ENCODE peak calls at places on chromosomes 11 and 22, in four cellular contexts. O is H1, M is GM12878, F is HepG2. D is an unnamed sample. For H3K4me1, the result is how much of the 10 kb centered on the place peaks cover.

GRCh38 chr11:43382614-43383013 is 23.9 kb downstream of the TTC17 start:
- DNase-seq in O (no peak), M (no peak), F (no peak), D (no peak)

GRCh38 chr11:3853935-3854659 is 1.4 kb upstream of the STIM1 start:
- DNase-seq in O (no peak), M (peak), F (no peak), D (no peak)

GRCh38 chr11:9617960-9618359 is 44.5 kb downstream of the WEE1 start:
- DNase-seq in O (no peak), M (no peak), F (no peak), D (no peak)

GRCh38 chr11:117588166-117588810 is 208.7 kb downstream of the DSCAML1 start:
- DNase-seq in O (no peak), M (no peak), F (no peak), D (no peak)

GRCh38 chr11:116193321-116194114 is 579.3 kb downstream of the BUD13 start:
- DNase-seq in O (peak), M (no peak), F (peak), D (no peak)

GRCh38 chr11:94149435-94149834 is 20.8 kb downstream of the PANX1 start:
- DNase-seq in O (no peak), M (no peak), F (no peak), D (no peak)

GRCh38 chr22:27456696-27457503 is 344.7 kb downstream of the MN1 start:
- DNase-seq in O (no peak), M (no peak), F (no peak), D (no peak)

GRCh38 chr22:21977814-21978213 is 4.8 kb downstream of the TOP3B start:
- DNase-seq in O (no peak), M (no peak), F (no peak), D (no peak)

GRCh38 chr11:75249704-75250103 is 9.1 kb downstream of the TPBGL start:
- DNase-seq in O (no peak), M (no peak), F (no peak), D (no peak)

GRCh38 chr11:99366476-99366992 is 345.8 kb downstream of the CNTN5 start:
- DNase-seq in O (no peak), M (no peak), F (no peak), D (no peak)

GRCh38 chr11:92457250-92457649 is 232.6 kb downstream of the FAT3 start:
- DNase-seq in O (no peak), M (no peak), F (no peak), D (no peak)

GRCh38 chr11:26613759-26614158 is 41.7 kb upstream of the MUC15 start:
- DNase-seq in O (no peak), M (no peak), F (no peak), D (no peak)

GRCh38 chr11:95371147-95371546 is 140.1 kb upstream of the SESN3 start:
- DNase-seq in O (no peak), M (no peak), F (no peak), D (no peak)

GRCh38 chr11:17259519-17259918 is 17.0 kb upstream of the NUCB2 start:
- DNase-seq in O (no peak), M (no peak), F (no peak), D (no peak)

GRCh38 chr22:46289244-46289891 is 7.3 kb upstream of the GTSE1 start:
- DNase-seq in O (no peak), M (no peak), F (no peak), D (no peak)

GRCh38 chr11:66868726-66869291 is 11.9 kb downstream of the LRFN4 start:
- DNase-seq in O (peak), M (peak), F (peak), D (peak)

GRCh38 chr11:11535611-11536010 is 86.2 kb downstream of the GALNT18 start:
- DNase-seq in O (no peak), M (no peak), F (no peak), D (no peak)

GRCh38 chr11:11537372-11537771 is 84.4 kb downstream of the GALNT18 start:
- DNase-seq in O (no peak), M (no peak), F (no peak), D (no peak)

GRCh38 chr11:11537871-11538270 is 83.9 kb downstream of the GALNT18 start:
- DNase-seq in O (no peak), M (no peak), F (no peak), D (no peak)

GRCh38 chr11:11534981-11535380 is 86.8 kb downstream of the GALNT18 start:
- DNase-seq in O (no peak), M (no peak), F (no peak), D (no peak)

GRCh38 chr11:11536650-11537049 is 85.2 kb downstream of the GALNT18 start:
- DNase-seq in O (no peak), M (no peak), F (no peak), D (no peak)
- H3K4me1 ChIP-seq in O (under half), M (under half), F (under half), D (under half)

GRCh38 chr11:108693852-108694251 is 29.0 kb downstream of the DDX10 start:
- DNase-seq in O (no peak), M (no peak), F (no peak), D (no peak)
- TF ChIP-seq SUZ12 in O (no peak), M (no peak), F (no peak), D (no peak)

DNA sequence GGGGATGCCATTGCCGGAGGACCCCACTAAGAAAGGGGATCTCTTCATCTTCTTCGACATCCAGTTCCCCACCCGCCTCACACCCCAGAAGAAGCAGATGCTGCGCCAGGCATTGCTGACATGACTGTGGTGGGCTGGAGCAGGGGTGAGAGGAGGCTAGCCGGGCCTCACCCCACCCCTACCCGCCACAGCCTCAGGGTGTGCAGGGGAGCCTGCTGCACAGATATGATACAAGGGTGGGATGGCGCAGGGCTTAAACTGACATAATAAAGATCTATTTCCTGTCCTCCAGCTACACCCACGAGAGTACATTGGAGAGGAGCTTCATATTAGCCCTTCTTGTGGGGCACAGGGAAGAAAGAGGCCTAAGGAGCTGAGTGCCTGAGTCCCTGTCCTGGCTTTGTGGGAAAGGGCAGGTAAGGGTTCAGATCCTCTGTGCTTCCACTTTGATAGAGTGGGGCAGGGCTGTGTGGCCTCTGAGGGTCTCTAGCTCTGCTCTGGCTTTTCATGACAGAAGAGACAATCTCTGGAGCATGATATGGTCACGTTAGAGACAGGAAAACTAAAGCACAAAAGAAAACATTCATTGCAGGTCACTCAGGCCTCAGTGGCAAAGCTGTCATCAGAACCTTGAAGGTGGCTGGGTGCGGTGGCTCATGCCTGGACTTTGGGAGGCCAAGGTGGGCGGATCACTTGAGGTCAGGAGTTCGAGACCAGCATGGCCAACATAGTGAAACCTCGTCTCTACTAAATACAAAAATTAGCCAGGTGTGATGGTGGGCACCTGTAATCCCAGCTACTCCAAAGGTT is 12.4 kb downstream of the UCP2 start:
- DNase-seq in O (no peak), M (no peak), F (no peak), D (no peak)
- H3K4me1 ChIP-seq in O (under half), M (under half), F (under half), D (under half)

GRCh38 chr11:23278121-23278520 is 417.8 kb upstream of the CCDC179 start:
- DNase-seq in O (no peak), M (no peak), F (no peak), D (no peak)
- TF ChIP-seq SUZ12 in O (no peak), M (no peak), F (no peak), D (no peak)

DNA sequence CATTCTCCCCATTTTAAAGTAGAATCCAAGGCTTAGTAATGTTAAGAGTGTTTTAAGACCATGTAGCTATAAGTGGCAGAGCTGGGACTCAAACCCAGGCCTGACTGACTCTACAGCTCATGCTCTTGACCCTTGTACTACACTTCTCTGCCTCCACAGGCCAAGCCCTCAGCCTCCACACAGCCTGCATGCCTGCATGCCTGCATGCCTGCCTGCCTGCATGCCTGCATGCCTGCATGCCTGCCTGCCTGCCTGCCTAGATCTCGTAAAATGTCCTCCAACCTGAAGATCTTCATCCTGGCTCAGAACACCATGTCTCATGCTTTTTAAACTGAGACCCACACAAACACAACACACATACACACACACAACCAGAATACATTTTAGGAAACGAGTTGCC is 18.6 kb downstream of the TBC1D10A start:
- DNase-seq in O (no peak), M (no peak), F (no peak), D (no peak)
- H3K4me1 ChIP-seq in O (under half), M (half or more), F (under half), D (under half)

DNA sequence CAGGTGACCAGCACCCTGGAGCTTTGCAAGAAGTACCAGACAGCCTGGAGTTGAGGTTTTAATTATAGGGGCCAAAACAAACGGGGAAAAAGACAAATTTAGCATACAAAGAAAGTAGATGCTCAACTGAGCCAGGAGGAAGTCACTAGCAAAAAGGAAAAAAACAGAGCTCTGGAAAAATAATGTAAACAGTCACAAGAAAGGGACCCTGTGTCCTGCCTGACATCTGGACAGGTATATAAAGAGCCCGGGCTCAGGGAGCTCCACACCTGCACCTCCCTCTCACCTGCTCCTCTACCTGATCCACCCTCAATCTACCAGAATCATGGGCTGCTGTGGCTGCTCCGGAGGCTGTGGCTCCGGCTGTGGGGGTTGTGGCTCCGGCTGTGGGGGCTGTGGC is at the start of gene KRTAP5-10:
- DNase-seq in O (no peak), M (no peak), F (no peak), D (no peak)
- TF ChIP-seq SUZ12 in O (no peak), M (no peak), F (no peak), D (no peak)

GRCh38 chr11:111734383-111735261 is 31.6 kb downstream of the PPP2R1B start:
- DNase-seq in O (no peak), M (no peak), F (no peak), D (no peak)
- H3K4me1 ChIP-seq in O (under half), M (under half), F (under half), D (under half)

DNA sequence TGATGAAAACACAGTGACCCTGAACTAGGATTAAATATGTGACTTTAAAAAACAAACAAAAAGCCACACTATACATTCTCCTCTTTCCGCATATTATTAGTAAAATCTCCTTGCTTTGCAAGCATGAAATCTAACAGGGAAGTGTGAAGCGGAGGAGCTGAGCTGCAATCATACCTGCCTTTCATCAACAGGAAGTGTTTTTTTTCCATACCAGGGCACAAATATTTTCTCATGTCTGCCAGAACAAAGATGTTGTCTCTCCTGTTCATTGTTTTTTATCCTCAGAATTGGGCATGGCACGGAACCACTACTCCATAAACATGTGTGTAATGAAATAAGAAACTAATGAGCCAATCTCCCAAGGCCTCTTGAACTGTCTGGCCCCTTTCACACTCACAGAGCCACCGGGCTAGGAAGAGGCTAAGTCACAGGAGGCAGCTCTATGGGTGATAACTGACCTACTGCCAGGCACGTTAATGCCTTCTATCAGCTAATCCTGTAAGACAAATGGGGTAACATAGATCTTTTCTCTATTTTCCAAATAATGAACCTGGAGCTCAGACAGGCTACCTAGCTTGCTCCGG is 124.5 kb downstream of the ETS1 start:
- DNase-seq in O (no peak), M (no peak), F (no peak), D (no peak)
- TF ChIP-seq SUZ12 in O (no peak), M (no peak), F (no peak), D (no peak)

GRCh38 chr11:128625766-128626165 is 38.4 kb upstream of the ETS1 start:
- DNase-seq in O (no peak), M (no peak), F (no peak), D (no peak)
- H3K4me1 ChIP-seq in O (under half), M (half or more), F (under half), D (under half)

D was measured in NT2/D1.